ENCODE peak calls at places on chromosomes 2 and 18, in four cellular contexts. M is IMR-90, G is GM12878, I is K562. O is an unnamed sample.

GRCh38 chr2:159551811-159552210 is 64.5 kb downstream of the BAZ2B start:
- DNase-seq in G (no peak), I (no peak), M (peak), O (no peak)

GRCh38 chr2:241558532-241559488 is at the start of gene BOK:
- DNase-seq in M (peak), G (no peak), I (peak), O (peak)

GRCh38 chr2:44705851-44706555 is 235.5 kb upstream of the SIX3 start:
- DNase-seq in G (no peak), M (no peak), I (no peak), O (no peak)

GRCh38 chr2:168369087-168369486 is 87.0 kb upstream of the CERS6 start:
- DNase-seq in I (no peak), M (no peak), G (no peak), O (no peak)

GRCh38 chr18:77321823-77322805 is 72.5 kb downstream of the GALR1 start:
- DNase-seq in I (peak), M (no peak), G (no peak), O (no peak)

GRCh38 chr18:2692508-2692907 is 37.0 kb downstream of the SMCHD1 start:
- DNase-seq in G (no peak), I (no peak), M (no peak), O (no peak)

GRCh38 chr18:13235981-13236380 is 17.4 kb downstream of the LDLRAD4 start:
- DNase-seq in M (no peak), I (no peak), G (no peak), O (no peak)

GRCh38 chr18:22556271-22556990 is 138.7 kb upstream of the CTAGE1 start:
- DNase-seq in G (no peak), M (peak), I (no peak), O (peak)

GRCh38 chr2:131039535-131039907 is 53.7 kb downstream of the FAM168B start:
- DNase-seq in G (no peak), M (no peak), I (no peak), O (no peak)

GRCh38 chr2:174059178-174059874 is 94.2 kb upstream of the SP3 start:
- DNase-seq in I (peak), G (no peak), M (peak), O (peak)

GRCh38 chr2:231017250-231017636 is 20.1 kb upstream of the C2orf72 start:
- DNase-seq in M (no peak), G (no peak), I (no peak), O (no peak)

GRCh38 chr18:68500551-68500950 is 214.4 kb downstream of the TMX3 start:
- DNase-seq in G (no peak), I (no peak), M (no peak), O (no peak)

GRCh38 chr18:8603663-8604520 is 5.3 kb upstream of the RAB12 start:
- DNase-seq in I (no peak), G (peak), M (no peak), O (no peak)

GRCh38 chr2:11214770-11215169 is 59.5 kb downstream of the SLC66A3 start:
- DNase-seq in G (no peak), I (no peak), M (no peak), O (no peak)

GRCh38 chr2:11213090-11213638 is 57.9 kb downstream of the SLC66A3 start:
- DNase-seq in M (peak), I (no peak), G (no peak), O (no peak)

GRCh38 chr2:11213975-11214374 is 58.7 kb downstream of the SLC66A3 start:
- DNase-seq in G (no peak), I (no peak), M (no peak), O (no peak)

GRCh38 chr2:11215407-11215806 is 60.1 kb downstream of the SLC66A3 start:
- DNase-seq in I (no peak), M (no peak), G (no peak), O (no peak)

DNA sequence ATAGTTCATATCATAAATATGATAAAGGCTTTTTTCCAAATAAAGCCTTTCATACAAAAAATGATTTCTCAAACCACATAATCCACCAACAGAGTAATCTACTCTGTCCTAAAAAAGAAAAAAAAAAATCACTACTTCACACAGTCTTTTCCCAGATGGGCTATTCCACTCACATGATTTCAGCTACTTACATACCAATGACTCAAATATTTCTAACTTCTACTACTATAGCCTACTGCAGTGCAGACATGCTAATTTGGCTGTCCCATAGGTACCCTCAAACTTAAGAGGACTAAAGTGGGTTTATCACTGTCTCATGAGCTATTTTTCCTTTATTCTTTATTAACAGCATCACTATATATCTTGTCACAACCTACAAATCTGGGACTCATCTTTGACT is 57.4 kb downstream of the SLC66A3 start:
- DNase-seq in I (no peak), M (no peak), G (no peak), O (no peak)
- TF ChIP-seq CTCF in I (no peak), M (no peak), G (no peak), O (no peak)

GRCh38 chr2:179224361-179224760 is 40.3 kb downstream of the SESTD1 start:
- DNase-seq in I (no peak), G (no peak), M (no peak), O (no peak)

GRCh38 chr2:179222076-179222475 is 42.6 kb downstream of the SESTD1 start:
- DNase-seq in I (no peak), G (no peak), M (no peak), O (no peak)

DNA sequence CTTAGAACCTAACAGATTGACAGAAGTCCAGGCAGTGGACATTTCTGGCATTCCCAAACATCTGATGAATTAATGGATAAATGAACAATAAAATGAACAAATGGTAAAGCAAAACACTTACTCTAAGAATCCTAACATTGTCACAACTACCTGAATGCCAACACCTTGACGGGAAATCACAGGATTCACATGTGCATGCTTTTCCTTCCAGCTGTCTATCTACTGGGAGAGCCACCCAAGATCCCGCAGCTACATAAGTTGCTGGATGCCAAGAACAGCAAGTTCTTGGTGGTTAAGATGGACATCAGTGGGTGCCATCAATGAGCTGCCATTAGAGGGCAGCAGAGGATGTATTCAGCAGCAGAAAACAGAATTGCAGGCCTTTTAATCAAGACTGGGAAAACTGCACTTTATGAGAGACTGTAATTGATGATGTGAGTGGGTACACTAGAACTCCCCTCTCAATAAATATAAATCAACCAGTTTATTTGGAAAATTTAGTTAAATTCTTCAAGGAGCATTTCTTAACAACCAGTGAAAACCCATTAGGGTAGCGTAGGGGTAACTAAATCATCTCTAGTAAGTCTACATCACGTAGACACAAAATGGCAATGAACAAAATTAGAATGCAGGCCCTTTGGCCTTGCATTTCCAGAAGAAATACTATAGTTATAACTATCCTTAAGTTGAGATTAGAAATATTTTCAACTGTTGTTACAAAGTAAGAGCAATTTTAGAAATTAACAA is 45.6 kb downstream of the SESTD1 start:
- DNase-seq in G (peak), I (peak), M (peak), O (peak)
- H3K27ac ChIP-seq in G (no peak), I (no peak), M (no peak), O (no peak)

DNA sequence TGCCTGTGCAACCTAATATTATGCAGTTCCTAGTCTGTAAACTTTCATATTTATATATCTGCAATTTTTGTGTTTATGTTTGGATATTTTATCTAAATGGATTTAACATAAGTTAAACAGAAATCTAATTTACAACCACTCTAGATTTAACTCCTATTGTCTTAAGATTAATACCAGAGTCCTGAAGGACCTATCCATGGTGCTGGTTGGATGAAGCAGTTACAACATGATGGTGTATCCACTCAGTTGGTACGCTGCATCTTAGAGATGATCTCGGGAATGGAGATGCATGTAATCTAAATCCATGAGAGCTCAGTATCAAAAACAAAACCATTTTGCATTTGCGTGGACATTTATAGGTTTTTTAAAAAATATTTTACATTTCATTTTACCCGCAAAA is 745.9 kb upstream of the SLC8A1 start:
- DNase-seq in G (no peak), I (no peak), M (no peak), O (peak)
- TF ChIP-seq FOS in G (no peak), I (no peak), M (no peak), O (no peak)

GRCh38 chr18:30186245-30186644 is 856.3 kb downstream of the DSC3 start:
- DNase-seq in I (no peak), M (no peak), G (no peak), O (no peak)

DNA sequence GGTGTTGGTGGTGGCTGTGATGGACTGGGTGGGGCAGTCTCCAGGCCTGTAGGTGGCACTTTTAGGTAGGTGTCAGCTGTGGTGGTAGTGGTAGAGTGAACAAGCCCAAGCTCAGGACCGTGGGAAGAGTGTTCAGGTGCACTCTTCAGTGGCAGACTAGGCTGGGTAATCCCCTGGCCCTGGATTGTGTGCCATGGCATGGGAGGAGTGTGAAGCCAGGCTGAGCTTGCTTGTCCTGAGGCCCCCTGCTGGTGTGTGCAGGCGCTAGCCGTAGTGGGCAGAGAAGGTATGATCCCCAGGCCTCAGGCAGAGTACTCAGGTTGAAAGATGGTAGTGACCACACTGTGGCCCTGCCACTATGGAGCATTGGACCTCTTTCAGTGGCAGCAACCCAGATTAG is 850.3 kb downstream of the DSC3 start:
- DNase-seq in M (no peak), G (no peak), I (no peak), O (no peak)
- TF ChIP-seq CTCF in M (no peak), G (no peak), I (no peak), O (no peak)

GRCh38 chr2:237511421-237511820 is 24.4 kb downstream of the MLPH start:
- DNase-seq in I (no peak), M (peak), G (no peak), O (no peak)

GRCh38 chr2:237514474-237515130 is 27.6 kb downstream of the MLPH start:
- DNase-seq in M (no peak), I (no peak), G (no peak), O (no peak)

GRCh38 chr2:237511885-237512405 is 24.9 kb downstream of the MLPH start:
- DNase-seq in I (no peak), G (no peak), M (no peak), O (no peak)

GRCh38 chr2:237513693-237514092 is 26.6 kb downstream of the MLPH start:
- DNase-seq in M (no peak), I (no peak), G (no peak), O (no peak)

DNA sequence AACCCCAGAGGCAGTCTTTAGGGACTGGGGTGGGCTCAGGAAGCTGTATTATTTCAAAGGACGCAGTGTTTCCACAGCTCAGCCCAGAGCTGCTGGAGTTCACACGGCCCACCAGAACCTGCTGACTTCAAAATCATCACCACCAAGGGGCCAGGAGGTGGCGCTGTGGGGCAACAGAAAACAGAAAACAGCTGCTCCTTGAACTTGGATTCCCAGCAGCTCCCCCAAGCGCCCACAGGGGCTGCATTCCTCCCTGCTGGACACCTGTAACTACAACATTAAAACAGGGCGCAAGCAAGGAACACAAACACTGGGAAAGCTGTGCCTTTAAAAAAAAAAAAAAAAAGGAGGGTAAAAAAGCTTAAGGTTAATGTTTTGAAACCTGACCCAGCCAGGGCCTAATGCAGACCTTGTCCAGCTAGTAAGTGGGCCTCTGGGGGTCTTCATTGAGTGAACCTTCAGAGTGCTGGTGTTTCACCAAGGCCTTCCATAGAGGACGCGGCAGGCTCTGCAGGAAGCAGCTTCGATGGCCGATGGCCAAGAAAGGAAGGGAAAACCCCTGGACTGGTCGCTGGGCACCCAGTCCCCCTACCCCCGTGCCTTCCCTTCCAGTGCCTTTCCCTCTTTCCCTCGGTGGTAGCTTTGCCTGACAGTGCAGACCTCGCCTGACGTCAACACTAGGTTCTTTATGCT is 25.9 kb downstream of the MLPH start:
- DNase-seq in I (peak), G (peak), M (peak), O (peak)
- H3K27ac ChIP-seq in I (no peak), G (no peak), M (no peak), O (no peak)